ENCODE peak calls at places on chromosomes 12 and 14, in five cellular contexts. M is trophoblast cell, N is IMR-90, H is mesendoderm, L is H9. R is an unnamed sample.
A peak's percentile ranks its signal among the peaks of the same experiment; 100 is the strongest.

GRCh38 chr12:40622246-40622838 is 69.9 kb upstream of the CNTN1 start:
- DNase-seq in M (peak; percentile 56), N (peak; percentile 43), H (peak; percentile 65), L (peak; percentile 59), R (peak; percentile 15)

GRCh38 chr14:64715628-64716412 is 11.6 kb downstream of the PLEKHG3 start:
- DNase-seq in M (no peak), N (no peak), H (peak; percentile 80), L (peak; percentile 76), R (peak; percentile 40)

GRCh38 chr14:20681348-20682126 is 2.8 kb upstream of the RNASE4 start:
- DNase-seq in M (peak; percentile 93), N (peak; percentile 87), H (peak; percentile 95), L (peak; percentile 91), R (peak; percentile 92)

GRCh38 chr12:24993756-24994155 is 44.9 kb upstream of the BCAT1 start:
- DNase-seq in M (no peak), N (no peak), H (peak; percentile 2), L (peak; percentile 41), R (no peak)

GRCh38 chr14:60637490-60638452 is 11.5 kb downstream of the SIX1 start:
- DNase-seq in M (no peak), N (peak; percentile 53), H (peak; percentile 65), L (peak; percentile 64), R (no peak)

GRCh38 chr12:76226956-76227355 is 121.3 kb downstream of the BBS10 start:
- DNase-seq in M (no peak), N (no peak), H (no peak), L (no peak), R (peak; percentile 5)

GRCh38 chr14:44700184-44700583 is 193.1 kb upstream of the FSCB start:
- DNase-seq in M (no peak), N (peak; percentile 52), H (peak; percentile 70), L (no peak), R (peak; percentile 53)

GRCh38 chr12:125381373-125381772 is 316.1 kb downstream of the AACS start:
- DNase-seq in M (no peak), N (no peak), H (peak; percentile 37), L (no peak), R (no peak)

GRCh38 chr12:93836616-93837260 is 159.6 kb downstream of the CRADD start:
- DNase-seq in M (no peak), N (no peak), H (no peak), L (no peak), R (no peak)

GRCh38 chr14:92638904-92639303 is 109.5 kb downstream of the LGMN start:
- DNase-seq in M (no peak), N (no peak), H (no peak), L (no peak), R (no peak)

GRCh38 chr14:77681196-77682157 is 26.3 kb downstream of the ALKBH1 start:
- DNase-seq in M (no peak), N (peak; percentile 25), H (no peak), L (no peak), R (peak; percentile 25)

GRCh38 chr12:111248221-111248620 is 120.7 kb downstream of the PHETA1 start:
- DNase-seq in M (no peak), N (no peak), H (peak; percentile 11), L (no peak), R (no peak)

GRCh38 chr12:74292351-74293194 is 245.1 kb upstream of the ATXN7L3B start:
- DNase-seq in M (no peak), N (no peak), H (peak; percentile 47), L (peak; percentile 69), R (no peak)

GRCh38 chr12:93853698-93854478 is 176.7 kb downstream of the CRADD start:
- DNase-seq in M (no peak), N (no peak), H (no peak), L (no peak), R (no peak)

GRCh38 chr12:52630609-52631200 is 12.3 kb upstream of the KRT73 start:
- DNase-seq in M (no peak), N (no peak), H (no peak), L (peak; percentile 9), R (no peak)

GRCh38 chr14:65382586-65382985 is 29.9 kb upstream of the FUT8 start:
- DNase-seq in M (no peak), N (no peak), H (no peak), L (no peak), R (no peak)

GRCh38 chr14:36507847-36508417 is 12.1 kb downstream of the NKX2-1 start:
- DNase-seq in M (no peak), N (no peak), H (no peak), L (no peak), R (no peak)

GRCh38 chr14:55212611-55213010 is 21.2 kb upstream of the DLGAP5 start:
- DNase-seq in M (peak; percentile 21), N (no peak), H (no peak), L (peak; percentile 33), R (no peak)

GRCh38 chr12:89859513-89860220 is 151.0 kb upstream of the ATP2B1 start:
- DNase-seq in M (no peak), N (no peak), H (no peak), L (no peak), R (no peak)

GRCh38 chr12:47820631-47821345 is 1.1 kb upstream of the HDAC7 start:
- DNase-seq in M (peak; percentile 82), N (peak; percentile 95), H (peak; percentile 99), L (peak; percentile 90), R (peak; percentile 98)

GRCh38 chr14:61385002-61385685 is 63.8 kb downstream of the PRKCH start:
- DNase-seq in M (no peak), N (no peak), H (no peak), L (no peak), R (no peak)

GRCh38 chr12:79420146-79420618 is 270.6 kb downstream of the PAWR start:
- DNase-seq in M (peak; percentile 34), N (peak; percentile 95), H (peak; percentile 86), L (no peak), R (peak; percentile 81)

GRCh38 chr12:95002754-95003153 is 743 bp downstream of the NDUFA12 start:
- DNase-seq in M (no peak), N (no peak), H (no peak), L (no peak), R (no peak)

GRCh38 chr14:93977790-93978581 is 1.6 kb upstream of the ASB2 start:
- DNase-seq in M (no peak), N (no peak), H (no peak), L (no peak), R (no peak)

GRCh38 chr14:63685401-63685800 is 42.5 kb downstream of the SGPP1 start:
- DNase-seq in M (no peak), N (no peak), H (no peak), L (no peak), R (no peak)

GRCh38 chr14:75247286-75247922 is 31.2 kb upstream of the FOS start:
- DNase-seq in M (no peak), N (no peak), H (no peak), L (no peak), R (no peak)

GRCh38 chr12:123075591-123076171 is 75.2 kb downstream of the PITPNM2 start:
- DNase-seq in M (peak; percentile 89), N (no peak), H (peak; percentile 83), L (peak; percentile 83), R (peak; percentile 57)

GRCh38 chr14:73610692-73611091 is 1.6 kb upstream of the ACOT6 start:
- DNase-seq in M (no peak), N (peak; percentile 22), H (no peak), L (no peak), R (peak; percentile 53)

GRCh38 chr12:66751432-66752113 is 72.7 kb upstream of the GRIP1 start:
- DNase-seq in M (no peak), N (no peak), H (no peak), L (no peak), R (no peak)

GRCh38 chr14:61832783-61833182 is 70.6 kb downstream of the SNAPC1 start:
- DNase-seq in M (no peak), N (no peak), H (no peak), L (no peak), R (no peak)

DNA sequence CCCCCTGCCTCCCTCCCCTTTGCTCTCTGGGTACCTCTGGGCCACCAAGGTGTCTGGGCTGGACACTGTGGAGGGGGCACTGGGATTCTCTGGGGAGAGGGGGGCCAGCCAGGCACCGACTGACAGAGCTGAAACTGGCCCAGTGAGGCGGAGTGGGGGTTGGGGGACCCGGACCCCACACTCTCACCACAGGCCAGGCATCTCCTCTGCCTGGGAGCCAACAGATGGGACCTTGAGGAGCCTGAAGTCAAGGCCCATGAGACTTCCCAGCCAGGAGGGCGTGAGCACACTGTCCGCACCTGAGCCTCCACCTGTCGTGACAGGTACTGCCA is 39.8 kb upstream of the PPP1R13B start:
- DNase-seq in M (no peak), N (no peak), H (no peak), L (no peak), R (no peak)
- H3K23ac ChIP-seq in M (no peak overlapping the region), N (no peak overlapping the region), H (no peak overlapping the region), L (no peak overlapping the region), R (no peak overlapping the region)

GRCh38 chr14:33643782-33644181 is 307.1 kb downstream of the EGLN3 start:
- DNase-seq in M (no peak), N (no peak), H (no peak), L (no peak), R (no peak)

GRCh38 chr14:33642641-33643342 is 308.1 kb downstream of the EGLN3 start:
- DNase-seq in M (no peak), N (no peak), H (no peak), L (no peak), R (no peak)

GRCh38 chr14:33646692-33647260 is 304.1 kb downstream of the EGLN3 start:
- DNase-seq in M (no peak), N (peak; percentile 49), H (peak; percentile 7), L (no peak), R (peak; percentile 84)

GRCh38 chr14:33642080-33642479 is 308.8 kb downstream of the EGLN3 start:
- DNase-seq in M (no peak), N (no peak), H (peak; percentile 64), L (no peak), R (no peak)

DNA sequence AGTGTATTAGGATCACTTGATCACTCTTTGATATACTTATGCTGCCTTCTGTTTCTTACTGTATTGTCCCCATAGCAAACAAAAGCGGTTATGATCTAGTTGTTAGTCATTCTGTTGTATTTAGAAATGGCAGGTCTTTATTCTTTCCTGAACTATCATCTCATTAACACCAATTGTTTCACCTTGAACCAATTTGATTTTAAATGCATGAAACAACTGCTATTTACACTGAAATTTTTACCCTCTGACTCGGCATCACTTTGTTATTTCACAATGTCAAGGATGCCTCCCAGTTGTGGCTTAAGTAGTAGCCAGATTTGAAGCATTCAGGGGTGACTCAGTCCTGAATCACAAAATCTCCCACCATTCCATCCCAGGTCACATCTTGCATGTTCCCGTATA is 303.5 kb downstream of the EGLN3 start:
- DNase-seq in M (peak; percentile 41), N (peak; percentile 91), H (peak; percentile 61), L (no peak), R (peak; percentile 96)
- H3K9ac ChIP-seq in M (no peak overlapping the region), N (no peak overlapping the region), H (no peak overlapping the region), L (no peak overlapping the region), R (peak overlapping the region; percentile 47)

GRCh38 chr14:91337699-91338335 is 79.8 kb downstream of the CCDC88C start:
- DNase-seq in M (no peak), N (no peak), H (no peak), L (no peak), R (no peak)
- H3K23ac ChIP-seq in M (no peak overlapping the region), N (no peak overlapping the region), H (no peak overlapping the region), L (no peak overlapping the region), R (no peak overlapping the region)

DNA sequence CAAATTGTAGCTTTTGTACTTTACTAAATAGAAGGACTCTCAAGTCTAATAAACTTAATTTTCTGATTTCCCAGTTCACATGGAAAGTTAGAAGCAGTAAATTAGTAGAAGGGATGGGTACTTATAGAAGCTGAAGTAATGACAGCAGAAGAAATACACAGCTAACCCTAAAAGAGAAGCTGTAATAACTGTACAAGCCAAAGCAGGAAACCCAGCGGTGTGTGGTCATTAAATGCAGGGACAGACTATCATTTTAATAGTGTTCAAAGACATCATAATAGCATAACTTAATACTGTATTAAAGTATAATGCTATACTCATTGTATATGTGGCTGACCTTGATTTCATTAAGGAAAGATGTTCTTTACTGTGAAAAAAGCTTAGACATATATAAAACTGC is 74.9 kb downstream of the PCNX1 start:
- DNase-seq in M (no peak), N (no peak), H (no peak), L (no peak), R (no peak)
- H3K9ac ChIP-seq in M (no peak overlapping the region), N (no peak overlapping the region), H (no peak overlapping the region), L (no peak overlapping the region), R (peak overlapping the region; percentile 1)

R was measured in mesenchymal stem cell.